ENCODE peak calls at places on chromosomes 2 and 18, in eight cellular contexts. One of them, this sample, is unnamed.

GRCh38 chr2:53353372-53354111 is 414.1 kb upstream of the CHAC2 start:
- DNase-seq in heart right ventricle: no peak
- DNase-seq in Peyer's patch: no peak
- DNase-seq in cardiac muscle cell: no peak
- DNase-seq in naive thymus-derived CD4-positive, alpha-beta T cell: no peak
- DNase-seq in fibroblast of lung: peak; percentile 8
- DNase-seq in HepG2: no peak
- DNase-seq in heart left ventricle: no peak
- DNase-seq in this sample: no peak

GRCh38 chr18:38321262-38321661 is 755.7 kb upstream of the CELF4 start:
- DNase-seq in heart right ventricle: no peak
- DNase-seq in Peyer's patch: no peak
- DNase-seq in cardiac muscle cell: no peak
- DNase-seq in naive thymus-derived CD4-positive, alpha-beta T cell: no peak
- DNase-seq in fibroblast of lung: no peak
- DNase-seq in HepG2: no peak
- DNase-seq in heart left ventricle: no peak
- DNase-seq in this sample: no peak

GRCh38 chr2:101109451-101110140 is 41.6 kb downstream of the TBC1D8 start:
- DNase-seq in heart right ventricle: peak; percentile 40
- DNase-seq in Peyer's patch: no peak
- DNase-seq in cardiac muscle cell: no peak
- DNase-seq in naive thymus-derived CD4-positive, alpha-beta T cell: no peak
- DNase-seq in fibroblast of lung: no peak
- DNase-seq in HepG2: no peak
- DNase-seq in heart left ventricle: no peak
- DNase-seq in this sample: no peak

GRCh38 chr18:79405019-79405780 is 9.5 kb downstream of the NFATC1 start:
- DNase-seq in heart right ventricle: no peak
- DNase-seq in Peyer's patch: peak; percentile 43
- DNase-seq in cardiac muscle cell: no peak
- DNase-seq in naive thymus-derived CD4-positive, alpha-beta T cell: no peak
- DNase-seq in fibroblast of lung: no peak
- DNase-seq in HepG2: no peak
- DNase-seq in heart left ventricle: peak; percentile 23
- DNase-seq in this sample: peak; percentile 37

GRCh38 chr2:54946220-54946568 is 104.1 kb downstream of the RTN4 start:
- DNase-seq in heart right ventricle: no peak
- DNase-seq in Peyer's patch: no peak
- DNase-seq in cardiac muscle cell: no peak
- DNase-seq in naive thymus-derived CD4-positive, alpha-beta T cell: no peak
- DNase-seq in fibroblast of lung: no peak
- DNase-seq in HepG2: no peak
- DNase-seq in heart left ventricle: no peak
- DNase-seq in this sample: no peak

GRCh38 chr18:50875966-50876536 is 2.9 kb upstream of the ME2 start:
- DNase-seq in heart right ventricle: no peak
- DNase-seq in Peyer's patch: no peak
- DNase-seq in cardiac muscle cell: no peak
- DNase-seq in naive thymus-derived CD4-positive, alpha-beta T cell: no peak
- DNase-seq in fibroblast of lung: no peak
- DNase-seq in HepG2: no peak
- DNase-seq in heart left ventricle: no peak
- DNase-seq in this sample: no peak

GRCh38 chr18:6365385-6365784 is 49.3 kb downstream of the L3MBTL4 start:
- DNase-seq in heart right ventricle: no peak
- DNase-seq in Peyer's patch: no peak
- DNase-seq in cardiac muscle cell: no peak
- DNase-seq in naive thymus-derived CD4-positive, alpha-beta T cell: no peak
- DNase-seq in fibroblast of lung: no peak
- DNase-seq in HepG2: no peak
- DNase-seq in heart left ventricle: no peak
- DNase-seq in this sample: no peak

GRCh38 chr2:129396980-129397599 is 582.4 kb upstream of the RAB6C start:
- DNase-seq in heart right ventricle: no peak
- DNase-seq in Peyer's patch: no peak
- DNase-seq in cardiac muscle cell: peak; percentile 53
- DNase-seq in naive thymus-derived CD4-positive, alpha-beta T cell: no peak
- DNase-seq in fibroblast of lung: peak; percentile 5
- DNase-seq in HepG2: peak; percentile 45
- DNase-seq in heart left ventricle: peak; percentile 40
- DNase-seq in this sample: no peak

GRCh38 chr18:34909637-34910364 is 131.4 kb upstream of the MAPRE2 start:
- DNase-seq in heart right ventricle: no peak
- DNase-seq in Peyer's patch: no peak
- DNase-seq in cardiac muscle cell: no peak
- DNase-seq in naive thymus-derived CD4-positive, alpha-beta T cell: no peak
- DNase-seq in fibroblast of lung: peak; percentile 86
- DNase-seq in HepG2: no peak
- DNase-seq in heart left ventricle: no peak
- DNase-seq in this sample: no peak

GRCh38 chr2:146031158-146031557 is 1511.2 kb upstream of the ZEB2 start:
- DNase-seq in heart right ventricle: no peak
- DNase-seq in Peyer's patch: no peak
- DNase-seq in cardiac muscle cell: peak; percentile 2
- DNase-seq in naive thymus-derived CD4-positive, alpha-beta T cell: no peak
- DNase-seq in fibroblast of lung: no peak
- DNase-seq in HepG2: no peak
- DNase-seq in heart left ventricle: no peak
- DNase-seq in this sample: no peak

GRCh38 chr2:206723288-206723687 is 5.1 kb upstream of the DYTN start:
- DNase-seq in heart right ventricle: no peak
- DNase-seq in Peyer's patch: no peak
- DNase-seq in cardiac muscle cell: no peak
- DNase-seq in naive thymus-derived CD4-positive, alpha-beta T cell: no peak
- DNase-seq in fibroblast of lung: no peak
- DNase-seq in HepG2: no peak
- DNase-seq in heart left ventricle: no peak
- DNase-seq in this sample: no peak

GRCh38 chr18:77063256-77063655 is 69.3 kb downstream of the MBP start:
- DNase-seq in heart right ventricle: no peak
- DNase-seq in Peyer's patch: no peak
- DNase-seq in cardiac muscle cell: peak; percentile 58
- DNase-seq in naive thymus-derived CD4-positive, alpha-beta T cell: peak; percentile 68
- DNase-seq in fibroblast of lung: peak; percentile 80
- DNase-seq in HepG2: no peak
- DNase-seq in heart left ventricle: no peak
- DNase-seq in this sample: peak; percentile 70

DNA sequence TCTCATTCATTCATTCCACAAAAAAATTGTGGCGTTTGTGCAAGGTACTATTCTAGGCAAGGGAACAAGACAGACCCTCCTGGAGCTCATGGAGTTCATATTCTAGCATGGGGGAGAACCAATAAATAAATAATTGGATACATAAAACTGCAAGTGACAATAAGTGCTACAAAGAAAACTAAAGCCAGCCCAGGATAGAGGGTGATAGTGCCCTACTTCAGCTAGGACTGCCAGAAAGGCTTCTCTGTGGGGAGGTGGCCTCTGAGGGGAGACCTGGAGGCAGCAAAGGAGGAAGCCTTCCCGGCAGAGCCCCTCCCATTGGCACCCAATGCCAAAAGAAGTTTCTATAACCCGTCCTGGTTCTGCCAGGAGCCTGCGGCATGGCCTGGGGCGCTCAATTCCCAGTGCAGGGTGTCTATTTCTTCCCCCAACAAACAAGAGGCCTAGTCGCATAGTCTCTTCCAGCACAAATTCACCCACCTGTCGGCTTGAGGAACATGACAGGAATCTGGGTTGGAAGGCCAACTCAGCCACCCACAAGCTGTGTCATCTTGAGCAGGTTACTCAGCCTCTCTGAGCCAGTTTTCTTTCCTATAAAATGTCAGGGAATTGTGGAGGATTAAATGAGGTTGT is 94.4 kb downstream of the ZFP36L2 start:
- DNase-seq in heart right ventricle: no peak
- DNase-seq in Peyer's patch: peak; percentile 56
- DNase-seq in cardiac muscle cell: no peak
- DNase-seq in naive thymus-derived CD4-positive, alpha-beta T cell: no peak
- DNase-seq in fibroblast of lung: no peak
- DNase-seq in HepG2: no peak
- DNase-seq in heart left ventricle: peak; percentile 25
- DNase-seq in this sample: no peak
- H3K4me1 ChIP-seq in heart right ventricle: peaks cover 30% of the 10 kb centered on the region
- H3K4me1 ChIP-seq in Peyer's patch: peaks cover 86% of the 10 kb centered on the region
- H3K4me1 ChIP-seq in cardiac muscle cell: peaks cover 8% of the 10 kb centered on the region
- H3K4me1 ChIP-seq in naive thymus-derived CD4-positive, alpha-beta T cell: peaks cover 95% of the 10 kb centered on the region
- H3K4me1 ChIP-seq in fibroblast of lung: no peaks in the 10 kb centered on the region
- H3K4me1 ChIP-seq in HepG2: peaks cover 81% of the 10 kb centered on the region
- H3K4me1 ChIP-seq in heart left ventricle: peaks cover 20% of the 10 kb centered on the region
- H3K4me1 ChIP-seq in this sample: peaks cover 98% of the 10 kb centered on the region

DNA sequence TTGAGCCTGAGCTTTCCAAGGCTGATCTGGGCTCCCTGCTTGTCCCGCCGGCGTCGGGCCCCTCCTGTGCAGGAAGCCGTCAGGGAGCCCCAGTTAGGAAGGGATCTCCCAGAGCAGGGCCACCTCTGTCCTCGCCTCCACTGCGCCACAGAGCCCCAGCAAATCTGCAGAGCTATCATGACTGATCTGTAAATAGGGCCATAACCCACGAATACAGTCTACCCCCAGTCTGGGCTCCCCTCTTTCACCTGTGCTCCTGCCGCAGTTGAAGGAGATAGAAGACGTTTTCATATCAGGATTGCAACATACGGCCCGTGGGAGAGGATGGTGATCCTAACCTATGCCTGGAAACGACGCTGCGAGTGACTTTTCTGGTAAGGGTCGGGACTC is 138.7 kb downstream of the PTGR3 start:
- DNase-seq in heart right ventricle: no peak
- DNase-seq in Peyer's patch: no peak
- DNase-seq in cardiac muscle cell: no peak
- DNase-seq in naive thymus-derived CD4-positive, alpha-beta T cell: no peak
- DNase-seq in fibroblast of lung: no peak
- DNase-seq in HepG2: no peak
- DNase-seq in heart left ventricle: no peak
- DNase-seq in this sample: no peak
- H3K4me3 ChIP-seq in heart right ventricle: peak overlapping the region; percentile 37
- H3K4me3 ChIP-seq in Peyer's patch: no peak overlapping the region
- H3K4me3 ChIP-seq in cardiac muscle cell: no peak overlapping the region
- H3K4me3 ChIP-seq in naive thymus-derived CD4-positive, alpha-beta T cell: peak overlapping the region; percentile 46
- H3K4me3 ChIP-seq in fibroblast of lung: no peak overlapping the region
- H3K4me3 ChIP-seq in HepG2: peak overlapping the region; percentile 41
- H3K4me3 ChIP-seq in heart left ventricle: no peak overlapping the region
- H3K4me3 ChIP-seq in this sample: peak overlapping the region; percentile 36

GRCh38 chr2:86366651-86367500 is 29.4 kb upstream of the REEP1 start:
- DNase-seq in heart right ventricle: no peak
- DNase-seq in Peyer's patch: no peak
- DNase-seq in cardiac muscle cell: no peak
- DNase-seq in naive thymus-derived CD4-positive, alpha-beta T cell: no peak
- DNase-seq in fibroblast of lung: no peak
- DNase-seq in HepG2: no peak
- DNase-seq in heart left ventricle: no peak
- DNase-seq in this sample: no peak
- H3K27ac ChIP-seq in heart right ventricle: no peak overlapping the region
- H3K27ac ChIP-seq in Peyer's patch: no peak overlapping the region
- H3K27ac ChIP-seq in cardiac muscle cell: no peak overlapping the region
- H3K27ac ChIP-seq in naive thymus-derived CD4-positive, alpha-beta T cell: no peak overlapping the region
- H3K27ac ChIP-seq in fibroblast of lung: no peak overlapping the region
- H3K27ac ChIP-seq in HepG2: no peak overlapping the region
- H3K27ac ChIP-seq in heart left ventricle: no peak overlapping the region
- H3K27ac ChIP-seq in this sample: no peak overlapping the region

DNA sequence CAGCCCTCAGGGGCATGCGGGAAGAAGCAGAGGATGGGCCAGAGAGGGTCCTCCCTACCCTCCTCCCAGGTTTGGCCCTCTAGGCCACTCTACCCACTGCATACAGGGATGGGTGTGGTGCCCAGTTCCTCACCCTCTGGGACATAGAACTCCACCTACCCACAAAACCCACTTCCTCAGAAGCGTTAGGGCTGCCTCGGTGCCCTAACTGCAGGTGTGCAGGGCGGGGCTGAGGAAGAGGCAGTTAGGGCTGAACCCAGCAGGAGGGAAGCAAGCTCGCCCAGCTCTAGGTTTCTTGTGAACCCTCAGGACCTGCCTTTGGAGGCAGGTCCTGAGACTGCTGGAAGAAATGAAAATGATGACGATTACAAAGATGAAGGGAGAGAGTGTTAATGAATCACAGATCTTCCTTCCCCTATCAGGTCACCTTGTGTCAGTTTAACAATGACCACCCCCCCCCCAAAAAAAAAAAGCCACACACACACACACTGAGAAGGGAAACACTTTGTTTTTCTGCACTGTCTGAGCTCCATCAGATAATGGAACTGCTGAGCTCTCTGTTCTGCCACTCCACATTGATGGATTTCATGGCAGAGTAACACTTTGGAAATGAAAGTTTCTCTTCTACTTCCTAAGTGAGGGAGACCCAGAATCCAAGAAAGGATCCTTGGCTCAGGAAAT is 70.8 kb downstream of the ARL4C start:
- DNase-seq in heart right ventricle: no peak
- DNase-seq in Peyer's patch: no peak
- DNase-seq in cardiac muscle cell: no peak
- DNase-seq in naive thymus-derived CD4-positive, alpha-beta T cell: peak; percentile 92
- DNase-seq in fibroblast of lung: no peak
- DNase-seq in HepG2: no peak
- DNase-seq in heart left ventricle: no peak
- DNase-seq in this sample: peak; percentile 55
- H3K4me1 ChIP-seq in heart right ventricle: no peaks in the 10 kb centered on the region
- H3K4me1 ChIP-seq in Peyer's patch: peaks cover 22% of the 10 kb centered on the region
- H3K4me1 ChIP-seq in cardiac muscle cell: peaks cover 17% of the 10 kb centered on the region
- H3K4me1 ChIP-seq in naive thymus-derived CD4-positive, alpha-beta T cell: peaks cover 90% of the 10 kb centered on the region
- H3K4me1 ChIP-seq in fibroblast of lung: peaks cover 3% of the 10 kb centered on the region
- H3K4me1 ChIP-seq in HepG2: peaks cover 25% of the 10 kb centered on the region
- H3K4me1 ChIP-seq in heart left ventricle: no peaks in the 10 kb centered on the region
- H3K4me1 ChIP-seq in this sample: peaks cover 46% of the 10 kb centered on the region

DNA sequence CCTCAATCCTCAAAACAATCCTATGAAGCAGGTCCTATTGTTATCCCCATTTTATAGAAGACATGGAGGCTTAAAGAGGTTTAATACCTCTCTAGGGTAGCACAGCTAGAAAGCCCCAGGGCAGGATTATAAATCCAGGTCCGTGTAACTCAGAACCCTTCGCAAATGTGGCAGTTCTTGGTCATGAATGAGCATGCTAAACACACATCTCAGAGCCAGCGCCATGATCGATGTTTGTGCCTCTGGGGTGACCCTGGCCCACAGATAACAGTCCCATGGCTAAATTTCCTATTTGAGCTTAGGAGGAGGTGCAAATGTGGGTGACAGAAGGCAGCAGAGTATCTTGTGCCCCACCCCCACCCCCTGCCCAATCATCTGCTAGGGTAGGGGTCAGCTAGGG is 17.5 kb downstream of the DNMT3A start:
- DNase-seq in heart right ventricle: no peak
- DNase-seq in Peyer's patch: no peak
- DNase-seq in cardiac muscle cell: no peak
- DNase-seq in naive thymus-derived CD4-positive, alpha-beta T cell: no peak
- DNase-seq in fibroblast of lung: no peak
- DNase-seq in HepG2: no peak
- DNase-seq in heart left ventricle: no peak
- DNase-seq in this sample: no peak
- H3K4me3 ChIP-seq in heart right ventricle: no peak overlapping the region
- H3K4me3 ChIP-seq in Peyer's patch: no peak overlapping the region
- H3K4me3 ChIP-seq in cardiac muscle cell: no peak overlapping the region
- H3K4me3 ChIP-seq in naive thymus-derived CD4-positive, alpha-beta T cell: no peak overlapping the region
- H3K4me3 ChIP-seq in fibroblast of lung: no peak overlapping the region
- H3K4me3 ChIP-seq in HepG2: no peak overlapping the region
- H3K4me3 ChIP-seq in heart left ventricle: no peak overlapping the region
- H3K4me3 ChIP-seq in this sample: no peak overlapping the region